ENCODE peak calls at places on chromosomes 11 and 22, in six cellular contexts. One of them, this sample, is unnamed.

GRCh38 chr11:118870396-118871343 is 13.0 kb upstream of the CXCR5 start:
- DNase-seq in H9: no peak
- DNase-seq in neuronal stem cell: no peak
- DNase-seq in H1: no peak
- DNase-seq in IMR-90: peak; percentile 13
- DNase-seq in trophoblast cell: no peak
- DNase-seq in this sample: no peak

GRCh38 chr22:45972091-45972867 is 4.7 kb downstream of the WNT7B start:
- DNase-seq in H9: peak; percentile 49
- DNase-seq in neuronal stem cell: no peak
- DNase-seq in H1: no peak
- DNase-seq in IMR-90: no peak
- DNase-seq in trophoblast cell: no peak
- DNase-seq in this sample: no peak

GRCh38 chr11:64558065-64558745 is 32.8 kb upstream of the SLC22A12 start:
- DNase-seq in H9: peak; percentile 66
- DNase-seq in neuronal stem cell: no peak
- DNase-seq in H1: no peak
- DNase-seq in IMR-90: no peak
- DNase-seq in trophoblast cell: peak; percentile 91
- DNase-seq in this sample: no peak

GRCh38 chr11:106937113-106937512 is 81.2 kb downstream of the GUCY1A2 start:
- DNase-seq in H9: no peak
- DNase-seq in neuronal stem cell: no peak
- DNase-seq in H1: no peak
- DNase-seq in IMR-90: no peak
- DNase-seq in trophoblast cell: no peak
- DNase-seq in this sample: no peak

GRCh38 chr11:78418584-78419211 is 1.1 kb upstream of the GAB2 start:
- DNase-seq in H9: no peak
- DNase-seq in neuronal stem cell: no peak
- DNase-seq in H1: no peak
- DNase-seq in IMR-90: peak; percentile 27
- DNase-seq in trophoblast cell: peak; percentile 5
- DNase-seq in this sample: no peak

GRCh38 chr11:70434813-70435300 is 36.5 kb downstream of the CTTN start:
- DNase-seq in H9: no peak
- DNase-seq in neuronal stem cell: no peak
- DNase-seq in H1: no peak
- DNase-seq in IMR-90: no peak
- DNase-seq in trophoblast cell: no peak
- DNase-seq in this sample: no peak

GRCh38 chr11:10861799-10862198 is 3.9 kb upstream of the ZBED5 start:
- DNase-seq in H9: no peak
- DNase-seq in neuronal stem cell: no peak
- DNase-seq in H1: no peak
- DNase-seq in IMR-90: no peak
- DNase-seq in trophoblast cell: no peak
- DNase-seq in this sample: no peak

GRCh38 chr11:57536947-57537654 is at the start of gene SMTNL1:
- DNase-seq in H9: no peak
- DNase-seq in neuronal stem cell: no peak
- DNase-seq in H1: no peak
- DNase-seq in IMR-90: no peak
- DNase-seq in trophoblast cell: no peak
- DNase-seq in this sample: no peak

GRCh38 chr11:101262995-101263394 is 133.4 kb upstream of the PGR start:
- DNase-seq in H9: no peak
- DNase-seq in neuronal stem cell: no peak
- DNase-seq in H1: no peak
- DNase-seq in IMR-90: no peak
- DNase-seq in trophoblast cell: peak; percentile 53
- DNase-seq in this sample: no peak

GRCh38 chr11:90220391-90220790 is 2.5 kb downstream of the CHORDC1 start:
- DNase-seq in H9: no peak
- DNase-seq in neuronal stem cell: no peak
- DNase-seq in H1: no peak
- DNase-seq in IMR-90: peak; percentile 72
- DNase-seq in trophoblast cell: no peak
- DNase-seq in this sample: peak; percentile 41

GRCh38 chr22:17489101-17489500 is 74.2 kb upstream of the SLC25A18 start:
- DNase-seq in H9: no peak
- DNase-seq in neuronal stem cell: no peak
- DNase-seq in H1: no peak
- DNase-seq in IMR-90: no peak
- DNase-seq in trophoblast cell: no peak
- DNase-seq in this sample: no peak

GRCh38 chr11:122234257-122234656 is 118.2 kb upstream of the BLID start:
- DNase-seq in H9: no peak
- DNase-seq in neuronal stem cell: no peak
- DNase-seq in H1: no peak
- DNase-seq in IMR-90: no peak
- DNase-seq in trophoblast cell: no peak
- DNase-seq in this sample: no peak

GRCh38 chr11:66235141-66235540 is 33.3 kb upstream of the RAB1B start:
- DNase-seq in H9: no peak
- DNase-seq in neuronal stem cell: no peak
- DNase-seq in H1: no peak
- DNase-seq in IMR-90: no peak
- DNase-seq in trophoblast cell: no peak
- DNase-seq in this sample: no peak

GRCh38 chr11:79579063-79579462 is 138.2 kb upstream of the TENM4 start:
- DNase-seq in H9: no peak
- DNase-seq in neuronal stem cell: no peak
- DNase-seq in H1: no peak
- DNase-seq in IMR-90: no peak
- DNase-seq in trophoblast cell: peak; percentile 30
- DNase-seq in this sample: no peak

GRCh38 chr11:96088914-96089313 is 165.0 kb upstream of the MTMR2 start:
- DNase-seq in H9: no peak
- DNase-seq in neuronal stem cell: no peak
- DNase-seq in H1: no peak
- DNase-seq in IMR-90: no peak
- DNase-seq in trophoblast cell: no peak
- DNase-seq in this sample: peak; percentile 48

GRCh38 chr11:45204761-45205160 is 58.3 kb downstream of the PRDM11 start:
- DNase-seq in H9: peak; percentile 67
- DNase-seq in neuronal stem cell: no peak
- DNase-seq in H1: no peak
- DNase-seq in IMR-90: no peak
- DNase-seq in trophoblast cell: no peak
- DNase-seq in this sample: no peak

GRCh38 chr22:24091551-24092420 is 80.7 kb downstream of the CABIN1 start:
- DNase-seq in H9: no peak
- DNase-seq in neuronal stem cell: no peak
- DNase-seq in H1: no peak
- DNase-seq in IMR-90: no peak
- DNase-seq in trophoblast cell: no peak
- DNase-seq in this sample: no peak

GRCh38 chr22:23709107-23709506 is 18.3 kb downstream of the RGL4 start:
- DNase-seq in H9: no peak
- DNase-seq in neuronal stem cell: no peak
- DNase-seq in H1: no peak
- DNase-seq in IMR-90: peak; percentile 59
- DNase-seq in trophoblast cell: peak; percentile 18
- DNase-seq in this sample: no peak

GRCh38 chr11:34916810-34917780 is 677 bp downstream of the PDHX start:
- DNase-seq in H9: no peak
- DNase-seq in neuronal stem cell: no peak
- DNase-seq in H1: no peak
- DNase-seq in IMR-90: peak; percentile 30
- DNase-seq in trophoblast cell: peak; percentile 16
- DNase-seq in this sample: no peak

GRCh38 chr11:27319065-27319464 is 44.0 kb downstream of the CCDC34 start:
- DNase-seq in H9: no peak
- DNase-seq in neuronal stem cell: no peak
- DNase-seq in H1: no peak
- DNase-seq in IMR-90: peak; percentile 72
- DNase-seq in trophoblast cell: no peak
- DNase-seq in this sample: peak; percentile 48

GRCh38 chr11:32032478-32032877 is 58.4 kb upstream of the RCN1 start:
- DNase-seq in H9: no peak
- DNase-seq in neuronal stem cell: no peak
- DNase-seq in H1: no peak
- DNase-seq in IMR-90: no peak
- DNase-seq in trophoblast cell: peak; percentile 1
- DNase-seq in this sample: no peak
- H2AFZ ChIP-seq in H9: no peak overlapping the region
- H2AFZ ChIP-seq in neuronal stem cell: no peak overlapping the region
- H2AFZ ChIP-seq in H1: no peak overlapping the region
- H2AFZ ChIP-seq in IMR-90: no peak overlapping the region
- H2AFZ ChIP-seq in trophoblast cell: no peak overlapping the region
- H2AFZ ChIP-seq in this sample: no peak overlapping the region

GRCh38 chr22:48490513-48491411 is 1336.9 kb downstream of the BRD1 start:
- DNase-seq in H9: peak; percentile 34
- DNase-seq in neuronal stem cell: no peak
- DNase-seq in H1: no peak
- DNase-seq in IMR-90: no peak
- DNase-seq in trophoblast cell: no peak
- DNase-seq in this sample: no peak
- H3K23ac ChIP-seq in H9: no peak overlapping the region
- H3K23ac ChIP-seq in neuronal stem cell: peak overlapping the region; percentile 63
- H3K23ac ChIP-seq in H1: no peak overlapping the region
- H3K23ac ChIP-seq in IMR-90: no peak overlapping the region
- H3K23ac ChIP-seq in trophoblast cell: no peak overlapping the region
- H3K23ac ChIP-seq in this sample: no peak overlapping the region

GRCh38 chr11:12202911-12203310 is 92.5 kb downstream of the MICAL2 start:
- DNase-seq in H9: no peak
- DNase-seq in neuronal stem cell: no peak
- DNase-seq in H1: no peak
- DNase-seq in IMR-90: no peak
- DNase-seq in trophoblast cell: no peak
- DNase-seq in this sample: no peak

GRCh38 chr11:12199231-12199948 is 89.0 kb downstream of the MICAL2 start:
- DNase-seq in H9: no peak
- DNase-seq in neuronal stem cell: no peak
- DNase-seq in H1: no peak
- DNase-seq in IMR-90: no peak
- DNase-seq in trophoblast cell: no peak
- DNase-seq in this sample: no peak

GRCh38 chr11:12198261-12198925 is 88.0 kb downstream of the MICAL2 start:
- DNase-seq in H9: no peak
- DNase-seq in neuronal stem cell: no peak
- DNase-seq in H1: no peak
- DNase-seq in IMR-90: no peak
- DNase-seq in trophoblast cell: no peak
- DNase-seq in this sample: no peak

GRCh38 chr11:12200359-12201015 is 90.1 kb downstream of the MICAL2 start:
- DNase-seq in H9: no peak
- DNase-seq in neuronal stem cell: no peak
- DNase-seq in H1: no peak
- DNase-seq in IMR-90: peak; percentile 83
- DNase-seq in trophoblast cell: peak; percentile 76
- DNase-seq in this sample: no peak

DNA sequence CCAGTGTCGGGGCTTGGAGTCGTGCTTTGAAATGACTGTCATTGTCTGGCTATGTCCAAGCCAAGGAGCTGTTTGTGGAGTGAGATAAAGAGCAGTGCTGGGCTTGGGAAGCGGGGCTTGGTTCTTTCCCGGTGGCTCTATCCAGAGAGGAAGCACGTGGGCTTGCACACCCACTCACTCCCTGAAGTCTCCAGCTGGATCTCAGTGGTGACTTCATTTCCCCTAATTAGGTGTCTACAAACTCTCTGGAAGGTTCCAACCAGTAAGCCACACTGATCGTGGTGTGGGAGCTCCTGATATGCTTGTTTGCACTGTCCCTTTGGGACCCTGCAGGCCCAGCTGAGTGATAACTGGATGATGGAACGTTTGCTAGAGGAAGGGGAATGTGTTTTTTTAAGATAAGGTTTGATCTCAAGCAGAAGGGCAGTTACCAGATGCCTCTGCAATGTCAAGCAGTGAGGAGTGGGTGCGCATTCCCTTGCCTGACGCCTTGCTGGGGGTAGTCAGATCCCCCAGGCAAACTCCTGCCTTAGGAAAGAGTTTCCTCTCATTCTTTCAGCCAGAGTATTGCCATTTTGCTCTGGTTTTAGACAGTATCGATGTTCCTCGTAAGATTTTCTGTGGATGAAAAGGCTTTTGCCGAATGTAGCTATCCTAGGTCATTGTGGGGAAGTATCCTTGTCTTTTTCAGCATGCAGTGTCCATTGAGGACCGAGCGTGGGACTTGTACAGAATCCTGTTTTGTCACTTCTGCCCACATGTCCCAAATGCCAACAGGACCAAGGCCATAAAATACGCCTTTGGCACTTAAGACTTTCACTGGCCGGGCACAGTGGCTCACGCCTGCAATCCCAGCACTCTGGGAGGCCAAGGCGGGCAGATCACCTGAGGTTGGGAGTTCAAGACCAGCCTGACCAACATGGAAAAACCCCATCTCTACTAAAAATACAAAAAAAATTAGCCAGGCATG is 90.9 kb downstream of the MICAL2 start:
- DNase-seq in H9: no peak
- DNase-seq in neuronal stem cell: no peak
- DNase-seq in H1: no peak
- DNase-seq in IMR-90: peak; percentile 97
- DNase-seq in trophoblast cell: peak; percentile 94
- DNase-seq in this sample: peak; percentile 94
- H2AFZ ChIP-seq in H9: no peak overlapping the region
- H2AFZ ChIP-seq in neuronal stem cell: peak overlapping the region; percentile 0
- H2AFZ ChIP-seq in H1: no peak overlapping the region
- H2AFZ ChIP-seq in IMR-90: peak overlapping the region; percentile 39
- H2AFZ ChIP-seq in trophoblast cell: no peak overlapping the region
- H2AFZ ChIP-seq in this sample: no peak overlapping the region

GRCh38 chr11:316891-317291 is 3.1 kb downstream of the IFITM1 start:
- DNase-seq in H9: peak; percentile 36
- DNase-seq in neuronal stem cell: no peak
- DNase-seq in H1: no peak
- DNase-seq in IMR-90: no peak
- DNase-seq in trophoblast cell: no peak
- DNase-seq in this sample: no peak

GRCh38 chr11:313787-314547 is at the start of gene IFITM1:
- DNase-seq in H9: no peak
- DNase-seq in neuronal stem cell: no peak
- DNase-seq in H1: no peak
- DNase-seq in IMR-90: peak; percentile 84
- DNase-seq in trophoblast cell: peak; percentile 33
- DNase-seq in this sample: peak; percentile 94

GRCh38 chr11:315051-315481 is 1.2 kb downstream of the IFITM1 start:
- DNase-seq in H9: no peak
- DNase-seq in neuronal stem cell: no peak
- DNase-seq in H1: no peak
- DNase-seq in IMR-90: no peak
- DNase-seq in trophoblast cell: no peak
- DNase-seq in this sample: peak; percentile 33

GRCh38 chr11:316031-316701 is 2.3 kb downstream of the IFITM1 start:
- DNase-seq in H9: peak; percentile 36
- DNase-seq in neuronal stem cell: no peak
- DNase-seq in H1: no peak
- DNase-seq in IMR-90: no peak
- DNase-seq in trophoblast cell: no peak
- DNase-seq in this sample: peak; percentile 40

DNA sequence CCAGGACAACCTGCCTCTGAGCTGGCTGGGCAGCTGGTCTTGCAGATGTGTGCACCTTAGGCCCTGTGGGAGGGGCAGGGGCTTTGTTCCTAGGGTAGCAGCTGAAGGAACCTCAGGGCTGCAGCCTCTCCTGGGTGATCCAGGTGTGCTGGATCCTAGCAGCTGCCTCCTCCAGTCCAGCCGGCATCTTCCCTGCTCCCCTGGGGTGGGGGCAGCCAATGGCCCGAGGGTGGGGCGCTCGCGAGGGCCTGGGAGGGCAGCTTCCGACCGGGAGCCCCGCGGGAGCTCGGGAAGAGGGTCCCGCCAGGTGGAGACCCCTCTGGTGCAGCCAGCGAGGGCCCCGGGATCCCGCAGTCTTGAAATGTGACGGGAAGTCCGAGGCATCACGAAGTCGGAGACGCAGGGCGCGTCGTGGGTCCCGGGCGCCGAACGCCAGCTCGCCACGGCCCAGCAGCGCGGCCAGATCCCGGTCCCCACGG is 1.7 kb downstream of the IFITM1 start:
- DNase-seq in H9: no peak
- DNase-seq in neuronal stem cell: no peak
- DNase-seq in H1: no peak
- DNase-seq in IMR-90: no peak
- DNase-seq in trophoblast cell: no peak
- DNase-seq in this sample: no peak
- H3K23ac ChIP-seq in H9: no peak overlapping the region
- H3K23ac ChIP-seq in neuronal stem cell: peak overlapping the region; percentile 97
- H3K23ac ChIP-seq in H1: no peak overlapping the region
- H3K23ac ChIP-seq in IMR-90: peak overlapping the region; percentile 71
- H3K23ac ChIP-seq in trophoblast cell: no peak overlapping the region
- H3K23ac ChIP-seq in this sample: no peak overlapping the region